ENCODE peak calls at places on chromosomes 13 and 19, in seven cellular contexts. N is A549, L is brain microvascular endothelial cell, H is HEK293T, R is epithelial cell of esophagus, W is lower lobe of right lung, B is neural crest cell. S is an unnamed sample.

GRCh38 chr13:21319869-21320641 is 139.0 kb downstream of the ZDHHC20 start:
- DNase-seq in W (no peak), N (no peak), B (no peak), H (no peak), R (no peak), L (no peak), S (no peak)

GRCh38 chr19:548841-549830 is 5.3 kb downstream of the GZMM start:
- DNase-seq in H (no peak), B (no peak), W (no peak), R (no peak), L (no peak), N (no peak), S (no peak)

GRCh38 chr19:14517840-14518505 is at the start of gene DNAJB1:
- DNase-seq in R (peak; percentile 78), B (no peak), H (peak; percentile 69), L (peak; percentile 57), N (peak; percentile 64), W (peak; percentile 89), S (peak; percentile 77)

GRCh38 chr13:63909726-63910125 is 2494.1 kb upstream of the PCDH20 start:
- DNase-seq in R (no peak), W (no peak), B (no peak), H (no peak), N (no peak), L (no peak), S (no peak)

GRCh38 chr19:2344381-2344870 is 15.6 kb upstream of the TMPRSS9 start:
- DNase-seq in H (no peak), N (no peak), R (no peak), W (peak; percentile 33), L (no peak), B (no peak), S (no peak)

GRCh38 chr13:26531751-26532150 is 25.7 kb upstream of the WASF3 start:
- DNase-seq in B (no peak), L (no peak), H (no peak), N (no peak), W (no peak), R (no peak), S (no peak)

GRCh38 chr19:17421942-17422341 is 2.1 kb downstream of the MVB12A start:
- DNase-seq in W (no peak), L (no peak), N (no peak), H (no peak), B (no peak), R (no peak), S (no peak)

GRCh38 chr13:24168392-24168750 is 7.9 kb downstream of the SPATA13 start:
- DNase-seq in B (no peak), N (no peak), W (no peak), R (no peak), H (no peak), L (no peak), S (no peak)

GRCh38 chr19:40603719-40604646 is 2.8 kb downstream of the LTBP4 start:
- DNase-seq in L (peak; percentile 95), N (peak; percentile 100), R (peak; percentile 100), B (peak; percentile 82), W (peak; percentile 99), H (peak; percentile 89), S (peak; percentile 90)

GRCh38 chr19:16428372-16429036 is 43.3 kb downstream of the EPS15L1 start:
- DNase-seq in N (no peak), W (no peak), B (no peak), H (no peak), L (no peak), R (no peak), S (no peak)

GRCh38 chr13:108020027-108020426 is 195.3 kb downstream of the LIG4 start:
- DNase-seq in B (no peak), R (peak; percentile 51), N (no peak), L (no peak), H (no peak), W (no peak), S (no peak)

GRCh38 chr19:50666346-50667176 is 17.3 kb downstream of the C19orf81 start:
- DNase-seq in R (no peak), B (no peak), N (no peak), H (no peak), L (no peak), W (no peak), S (no peak)

GRCh38 chr13:43319617-43320444 is 296.4 kb downstream of the DNAJC15 start:
- DNase-seq in B (no peak), L (no peak), W (no peak), N (no peak), H (no peak), R (no peak), S (no peak)

GRCh38 chr13:106796280-106797047 is 228.5 kb upstream of the ARGLU1 start:
- DNase-seq in W (no peak), B (no peak), L (no peak), N (no peak), R (no peak), H (no peak), S (no peak)

GRCh38 chr19:36001605-36002004 is 6.6 kb downstream of the SDHAF1 start:
- DNase-seq in N (no peak), B (no peak), R (no peak), L (no peak), H (no peak), W (no peak), S (no peak)

GRCh38 chr13:36244990-36245389 is 30.6 kb upstream of the SOHLH2 start:
- DNase-seq in L (no peak), W (no peak), H (no peak), B (no peak), N (no peak), R (no peak), S (no peak)

GRCh38 chr13:113429608-113429985 is 23.7 kb downstream of the ADPRHL1 start:
- DNase-seq in W (no peak), B (no peak), H (no peak), N (no peak), R (no peak), L (no peak), S (no peak)

S was measured in CD14-positive monocyte.